ENCODE peak calls at places on chromosomes 3 and 15, in five cellular contexts. N is AG09309, K is pons, O is HT1080, Q is GM12865. E is an unnamed sample.
A peak's percentile ranks its signal among the peaks of the same experiment; 100 is the strongest.

GRCh38 chr3:50246517-50246954 is 10.5 kb downstream of the GNAI2 start:
- DNase-seq in O (peak; percentile 99), K (no peak), Q (peak; percentile 81), N (peak; percentile 87), E (peak; percentile 98)

GRCh38 chr15:33234019-33234418 is 39.5 kb upstream of the FMN1 start:
- DNase-seq in N (no peak), K (peak; percentile 69), O (peak; percentile 66), Q (peak; percentile 14), E (peak; percentile 74)

GRCh38 chr3:108698461-108698860 is 58.7 kb downstream of the RETNLB start:
- DNase-seq in N (no peak), O (no peak), K (no peak), Q (no peak), E (no peak)

GRCh38 chr3:171790574-171790897 is 19.7 kb downstream of the PLD1 start:
- DNase-seq in Q (no peak), O (no peak), N (no peak), K (no peak), E (no peak)

GRCh38 chr3:9898467-9899229 is 4.0 kb upstream of the IL17RE start:
- DNase-seq in Q (no peak), N (no peak), K (no peak), O (no peak), E (no peak)

GRCh38 chr3:129576514-129577345 is 29.7 kb downstream of the PLXND1 start:
- DNase-seq in K (no peak), Q (peak; percentile 85), N (no peak), O (no peak), E (no peak)

GRCh38 chr3:35659808-35660207 is 20.5 kb downstream of the ARPP21 start:
- DNase-seq in O (peak; percentile 27), N (no peak), Q (peak; percentile 10), K (no peak), E (peak; percentile 41)

GRCh38 chr15:77107068-77107467 is 36.2 kb upstream of the TSPAN3 start:
- DNase-seq in K (peak; percentile 29), N (no peak), O (no peak), Q (no peak), E (no peak)

GRCh38 chr15:70494861-70495571 is 268.3 kb downstream of the UACA start:
- DNase-seq in K (no peak), O (peak; percentile 94), Q (peak; percentile 39), N (peak; percentile 89), E (peak; percentile 99)

GRCh38 chr15:58918239-58918638 is 15.2 kb downstream of the SLTM start:
- DNase-seq in K (no peak), Q (peak; percentile 12), O (no peak), N (no peak), E (no peak)

GRCh38 chr3:45957606-45958005 is 14.3 kb downstream of the CXCR6 start:
- DNase-seq in K (peak; percentile 83), O (no peak), N (no peak), Q (no peak), E (no peak)

GRCh38 chr3:59081071-59081470 is 31.2 kb upstream of the CFAP20DC start:
- DNase-seq in N (no peak), K (no peak), Q (no peak), O (no peak), E (peak; percentile 74)